ENCODE peak calls at places on chromosome 11, in four cellular contexts. U, K, F and G are unnamed samples.

GRCh38 chr11:58204042-58204441 is at the start of gene OR1S2:
- DNase-seq in U (no peak), K (no peak), F (no peak), G (no peak)

GRCh38 chr11:35005156-35005780 is 88.8 kb downstream of the PDHX start:
- DNase-seq in U (no peak), K (no peak), F (no peak), G (no peak)

GRCh38 chr11:11743216-11743615 is 98.6 kb upstream of the USP47 start:
- DNase-seq in U (no peak), K (no peak), F (no peak), G (no peak)

GRCh38 chr11:8744423-8744822 is 61.8 kb downstream of the RPL27A start:
- DNase-seq in U (no peak), K (no peak), F (no peak), G (no peak)

GRCh38 chr11:110130642-110131238 is 37.5 kb downstream of the ZC3H12C start:
- DNase-seq in U (no peak), K (no peak), F (no peak), G (peak; percentile 26)

GRCh38 chr11:44842219-44842618 is 108.5 kb downstream of the TP53I11 start:
- DNase-seq in U (no peak), K (no peak), F (no peak), G (no peak)

GRCh38 chr11:102061276-102061675 is 14.0 kb downstream of the CFAP300 start:
- DNase-seq in U (no peak), K (no peak), F (no peak), G (no peak)

GRCh38 chr11:100667449-100667848 is 19.6 kb upstream of the ARHGAP42 start:
- DNase-seq in U (no peak), K (no peak), F (no peak), G (no peak)

GRCh38 chr11:2911088-2912037 is 17.9 kb downstream of the PHLDA2 start:
- DNase-seq in U (no peak), K (no peak), F (no peak), G (no peak)

GRCh38 chr11:117928818-117929567 is at the start of gene TMPRSS13:
- DNase-seq in U (peak; percentile 83), K (no peak), F (no peak), G (no peak)

GRCh38 chr11:72584293-72584921 is 89.8 kb downstream of the PDE2A start:
- DNase-seq in U (peak; percentile 86), K (peak; percentile 66), F (peak; percentile 33), G (peak; percentile 67)

GRCh38 chr11:17381156-17381555 is 7.3 kb downstream of the KCNJ11 start:
- DNase-seq in U (no peak), K (no peak), F (no peak), G (no peak)
- H3K4me3 ChIP-seq in U (no peak overlapping the region), K (no peak overlapping the region), F (no peak overlapping the region), G (no peak overlapping the region)

GRCh38 chr11:43574949-43575915 is 105.3 kb upstream of the HSD17B12 start:
- DNase-seq in U (no peak), K (no peak), F (no peak), G (peak; percentile 40)

GRCh38 chr11:43576834-43577521 is 103.6 kb upstream of the HSD17B12 start:
- DNase-seq in U (no peak), K (no peak), F (no peak), G (peak; percentile 48)

GRCh38 chr11:43573873-43574272 is 106.7 kb upstream of the HSD17B12 start:
- DNase-seq in U (no peak), K (no peak), F (no peak), G (no peak)

GRCh38 chr11:43577566-43578264 is 102.8 kb upstream of the HSD17B12 start:
- DNase-seq in U (no peak), K (no peak), F (no peak), G (no peak)

GRCh38 chr11:43575931-43576833 is 104.4 kb upstream of the HSD17B12 start:
- DNase-seq in U (no peak), K (no peak), F (no peak), G (no peak)
- H3K4me3 ChIP-seq in U (peak overlapping the region; percentile 33), K (no peak overlapping the region), F (no peak overlapping the region), G (peak overlapping the region; percentile 51)

DNA sequence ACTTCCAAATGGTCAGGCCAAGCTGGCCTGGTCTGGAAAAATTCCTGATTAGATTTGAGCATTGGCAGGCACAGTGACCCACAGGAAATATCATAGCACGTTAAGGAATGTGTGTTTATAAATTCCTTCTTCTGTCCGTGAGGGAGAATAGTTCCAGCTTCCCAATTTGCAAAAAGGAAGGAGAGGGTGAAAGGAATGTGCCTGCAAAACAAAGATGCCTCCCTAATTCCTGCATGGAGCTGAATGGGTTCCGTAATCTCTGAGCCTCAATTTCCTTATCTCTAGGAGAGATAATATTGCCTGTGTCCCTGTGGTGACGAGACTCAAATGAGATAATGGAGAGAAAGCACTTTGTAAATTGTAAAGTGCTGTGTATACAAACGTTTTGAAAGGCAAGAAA is 105.1 kb downstream of the FEZ1 start:
- DNase-seq in U (no peak), K (no peak), F (no peak), G (no peak)
- H3K4me3 ChIP-seq in U (no peak overlapping the region), K (no peak overlapping the region), F (no peak overlapping the region), G (no peak overlapping the region)

GRCh38 chr11:47499614-47500013 is 50.7 kb upstream of the RAPSN start:
- DNase-seq in U (no peak), K (no peak), F (no peak), G (no peak)
- H3K4me3 ChIP-seq in U (no peak overlapping the region), K (no peak overlapping the region), F (no peak overlapping the region), G (peak overlapping the region; percentile 1)

DNA sequence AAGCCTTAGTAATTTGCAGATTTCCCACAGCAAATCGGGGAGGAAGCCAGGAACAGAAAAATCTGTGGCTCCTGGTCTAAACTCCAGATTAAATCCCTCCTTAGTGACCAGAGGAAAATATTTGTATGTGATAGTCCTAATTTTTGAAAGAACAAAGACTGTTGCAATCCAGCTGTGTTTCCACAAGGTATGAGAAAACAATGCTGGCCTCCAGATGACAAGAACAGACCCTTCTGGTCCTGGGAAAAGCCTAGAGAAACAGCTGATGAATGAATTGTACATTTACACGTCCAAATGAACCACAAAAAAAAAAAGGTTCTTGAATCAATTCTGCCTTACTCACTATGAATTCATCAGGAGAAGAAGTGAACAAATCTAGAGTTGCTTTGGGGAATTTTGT is 63.7 kb downstream of the ETS1 start:
- DNase-seq in U (no peak), K (no peak), F (no peak), G (no peak)
- H3K4me3 ChIP-seq in U (peak overlapping the region; percentile 71), K (no peak overlapping the region), F (peak overlapping the region; percentile 90), G (no peak overlapping the region)